ENCODE peak calls at places on chromosomes 3 and 15, in five cellular contexts. Q is upper lobe of right lung, J is ovary, H is PC-3, Z is tibial nerve. D is an unnamed sample.

GRCh38 chr15:55108858-55109518 is 87.8 kb downstream of the RSL24D1 start:
- DNase-seq in Q (peak), J (peak), H (peak), Z (peak), D (peak)

GRCh38 chr3:81218023-81218422 is 543.4 kb downstream of the GBE1 start:
- DNase-seq in Q (no peak), J (no peak), H (peak), Z (no peak), D (no peak)

GRCh38 chr3:133444071-133444774 is 44.4 kb downstream of the BFSP2 start:
- DNase-seq in Q (no peak), J (no peak), H (peak), Z (no peak), D (no peak)

GRCh38 chr3:192847918-192848317 is 69.7 kb downstream of the MB21D2 start:
- DNase-seq in Q (no peak), J (no peak), H (no peak), Z (no peak), D (no peak)

GRCh38 chr3:102104093-102104492 is 254.8 kb downstream of the NFKBIZ start:
- DNase-seq in Q (no peak), J (no peak), H (no peak), Z (no peak), D (no peak)

GRCh38 chr3:4674216-4674615 is 181.1 kb downstream of the ITPR1 start:
- DNase-seq in Q (no peak), J (no peak), H (no peak), Z (no peak), D (no peak)

GRCh38 chr15:92711457-92711831 is 55.9 kb upstream of the FAM174B start:
- DNase-seq in Q (peak), J (no peak), H (no peak), Z (no peak), D (no peak)

GRCh38 chr3:123031051-123031450 is 3.5 kb upstream of the SEMA5B start:
- DNase-seq in Q (no peak), J (no peak), H (no peak), Z (no peak), D (no peak)

GRCh38 chr3:87167634-87168456 is 59.3 kb upstream of the CHMP2B start:
- DNase-seq in Q (no peak), J (no peak), H (peak), Z (peak), D (no peak)

GRCh38 chr3:17088602-17089313 is 204.0 kb downstream of the PLCL2 start:
- DNase-seq in Q (no peak), J (no peak), H (no peak), Z (no peak), D (no peak)

GRCh38 chr15:100913961-100914360 is 5.2 kb upstream of the LRRK1 start:
- DNase-seq in Q (no peak), J (no peak), H (peak), Z (no peak), D (no peak)

GRCh38 chr15:57436166-57436565 is 59.9 kb downstream of the CGNL1 start:
- DNase-seq in Q (no peak), J (no peak), H (no peak), Z (no peak), D (no peak)

GRCh38 chr15:90101130-90101968 is 919 bp downstream of the IDH2 start:
- DNase-seq in Q (peak), J (peak), H (no peak), Z (peak), D (peak)

GRCh38 chr15:88697276-88697675 is 58.5 kb downstream of the ISG20 start:
- DNase-seq in Q (no peak), J (no peak), H (no peak), Z (no peak), D (no peak)

GRCh38 chr3:13416002-13416793 is 3.9 kb downstream of the NUP210 start:
- DNase-seq in Q (no peak), J (no peak), H (no peak), Z (no peak), D (no peak)

GRCh38 chr15:79736435-79737000 is 160.3 kb downstream of the MTHFS start:
- DNase-seq in Q (no peak), J (no peak), H (no peak), Z (no peak), D (no peak)

GRCh38 chr15:95957854-95958253 is 372.6 kb upstream of the NR2F2 start:
- DNase-seq in Q (no peak), J (no peak), H (no peak), Z (no peak), D (no peak)

GRCh38 chr3:169660709-169661566 is 2.6 kb downstream of the MECOM start:
- DNase-seq in Q (no peak), J (no peak), H (no peak), Z (no peak), D (no peak)

GRCh38 chr3:24232784-24233183 is 261.9 kb downstream of the THRB start:
- DNase-seq in Q (no peak), J (no peak), H (no peak), Z (no peak), D (no peak)

GRCh38 chr15:34001536-34001935 is 33.2 kb downstream of the CHRM5 start:
- DNase-seq in Q (no peak), J (no peak), H (peak), Z (no peak), D (no peak)

GRCh38 chr3:135865085-135865484 is 100.4 kb upstream of the PPP2R3A start:
- DNase-seq in Q (no peak), J (no peak), H (no peak), Z (no peak), D (no peak)

GRCh38 chr3:11582123-11582968 is 61.4 kb downstream of the VGLL4 start:
- DNase-seq in Q (no peak), J (peak), H (no peak), Z (peak), D (peak)

GRCh38 chr3:160331127-160331937 is 67.7 kb downstream of the IFT80 start:
- DNase-seq in Q (no peak), J (no peak), H (peak), Z (no peak), D (no peak)

GRCh38 chr3:128468285-128468790 is 1.6 kb upstream of the DNAJB8 start:
- DNase-seq in Q (no peak), J (no peak), H (no peak), Z (no peak), D (no peak)

GRCh38 chr3:170189396-170190256 is 8.1 kb upstream of the PHC3 start:
- DNase-seq in Q (no peak), J (no peak), H (no peak), Z (no peak), D (no peak)

GRCh38 chr3:73719413-73719831 is 94.7 kb upstream of the PDZRN3 start:
- DNase-seq in Q (no peak), J (no peak), H (no peak), Z (peak), D (no peak)

GRCh38 chr3:98556164-98557130 is 24.7 kb downstream of the GPR15 start:
- DNase-seq in Q (no peak), J (no peak), H (no peak), Z (no peak), D (no peak)

GRCh38 chr3:194396897-194397756 is 1.9 kb downstream of the GP5 start:
- DNase-seq in Q (peak), J (peak), H (no peak), Z (no peak), D (no peak)

GRCh38 chr15:75335313-75335704 is 554 bp upstream of the COMMD4 start:
- DNase-seq in Q (no peak), J (no peak), H (peak), Z (no peak), D (no peak)

GRCh38 chr3:4866841-4867240 is 112.4 kb upstream of the BHLHE40 start:
- DNase-seq in Q (no peak), J (no peak), H (peak), Z (no peak), D (no peak)

GRCh38 chr15:36951747-36952247 is 148.6 kb downstream of the MEIS2 start:
- DNase-seq in Q (no peak), J (no peak), H (peak), Z (no peak), D (no peak)

DNA sequence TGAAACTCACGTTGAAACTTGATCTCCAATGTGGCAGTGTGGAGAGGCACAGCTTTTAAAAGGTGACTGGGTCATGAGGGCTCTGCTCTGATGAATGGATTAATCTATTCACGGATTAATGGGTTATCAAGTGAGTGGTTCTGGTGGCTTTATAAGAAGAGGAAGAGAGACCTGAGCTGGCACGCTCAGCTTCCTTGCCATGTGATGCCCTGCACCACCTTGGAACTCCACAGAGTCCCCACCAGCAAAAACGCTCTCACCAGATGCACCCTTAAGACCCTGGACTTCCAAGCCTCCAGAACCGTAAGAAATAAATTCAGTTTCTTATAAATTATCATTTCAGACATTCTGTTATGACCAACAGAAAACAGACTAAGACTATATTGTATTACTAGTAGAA is 2.6 kb downstream of the PPP1R2 start:
- DNase-seq in Q (no peak), J (no peak), H (no peak), Z (no peak), D (no peak)
- H3K4me3 ChIP-seq in Q (peak), J (no peak), H (peak), Z (no peak), D (peak)

GRCh38 chr15:62549345-62549970 is 384.4 kb upstream of the C2CD4B start:
- DNase-seq in Q (no peak), J (no peak), H (peak), Z (no peak), D (no peak)
- TF ChIP-seq CTCF in Q (peak), J (no peak), H (peak), Z (no peak), D (peak)

DNA sequence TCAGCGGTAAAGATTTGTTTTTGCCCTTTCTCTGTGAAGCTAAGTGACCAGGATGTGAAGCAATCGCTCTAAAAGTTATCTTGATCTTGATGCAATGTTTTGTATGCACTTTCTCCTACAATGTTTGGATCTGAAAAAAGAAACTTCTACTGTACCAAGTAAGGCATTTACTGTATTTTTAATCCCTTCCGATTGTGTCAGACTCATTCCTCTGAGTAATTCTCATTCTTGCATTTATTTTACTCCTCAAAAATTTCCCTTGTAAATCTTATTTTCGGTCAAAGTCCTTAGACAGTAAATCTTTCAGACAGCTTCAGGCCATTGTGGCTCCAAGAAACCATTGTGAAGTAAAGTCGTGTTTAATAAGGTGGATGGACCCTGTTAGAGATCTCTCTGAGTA is 141.9 kb downstream of the TP63 start:
- DNase-seq in Q (no peak), J (no peak), H (peak), Z (no peak), D (no peak)
- H3K4me3 ChIP-seq in Q (no peak), J (no peak), H (no peak), Z (no peak), D (no peak)

DNA sequence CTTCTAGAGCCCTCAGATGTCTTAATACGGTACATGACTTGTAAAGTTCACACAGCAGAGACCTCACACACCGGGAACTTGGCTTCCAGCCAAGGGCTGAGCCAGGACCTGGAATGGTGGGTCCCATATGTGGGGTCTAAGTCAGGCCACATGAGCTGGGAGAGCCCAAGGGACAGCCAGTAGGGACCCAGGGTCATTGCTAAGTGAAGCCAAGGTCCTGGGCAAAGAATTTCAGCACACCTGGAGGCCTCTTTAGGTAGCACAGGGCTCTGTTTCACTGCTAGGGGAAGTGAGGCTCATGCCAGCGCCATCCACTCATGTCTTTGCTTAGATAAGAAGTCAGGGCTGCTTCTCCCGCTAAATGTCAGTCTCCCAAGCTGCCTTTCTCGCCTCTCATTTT is 116.5 kb upstream of the TLE3 start:
- DNase-seq in Q (no peak), J (no peak), H (no peak), Z (no peak), D (no peak)
- TF ChIP-seq CTCF in Q (no peak), J (no peak), H (no peak), Z (no peak), D (no peak)

DNA sequence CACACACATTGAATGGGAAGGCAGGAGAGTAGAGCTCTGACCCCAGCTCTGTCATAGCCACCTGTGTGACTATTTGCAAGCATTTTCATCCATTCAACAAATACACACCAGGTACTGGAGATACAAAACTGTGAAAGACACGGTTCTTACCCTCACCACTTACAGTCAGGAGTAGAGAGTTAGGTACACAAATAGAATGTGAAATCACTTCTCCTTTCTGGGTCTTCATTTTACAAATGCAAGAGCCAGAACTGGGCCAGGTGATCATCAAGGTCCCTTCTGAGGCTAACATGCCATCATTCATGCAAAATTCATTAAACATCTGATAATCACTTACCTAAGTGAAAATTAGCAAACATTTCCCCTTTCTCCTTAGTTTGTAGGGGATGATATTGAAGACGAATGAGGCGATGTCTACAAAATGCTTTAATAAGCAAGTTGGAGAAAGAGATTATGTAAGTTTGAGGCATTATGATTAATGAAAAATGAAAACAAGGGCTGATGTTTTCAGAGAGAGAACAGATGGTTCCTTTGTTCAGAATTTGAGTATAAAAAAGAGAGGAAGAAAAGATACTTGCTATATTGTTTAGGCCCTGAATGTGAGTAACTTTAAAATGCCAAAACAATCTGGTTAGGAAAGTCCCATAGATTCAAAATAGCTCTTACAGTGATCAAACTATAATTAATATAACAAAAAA is 88.6 kb downstream of the LPP start:
- DNase-seq in Q (no peak), J (no peak), H (no peak), Z (no peak), D (no peak)
- H3K4me3 ChIP-seq in Q (no peak), J (no peak), H (no peak), Z (no peak), D (no peak)

DNA sequence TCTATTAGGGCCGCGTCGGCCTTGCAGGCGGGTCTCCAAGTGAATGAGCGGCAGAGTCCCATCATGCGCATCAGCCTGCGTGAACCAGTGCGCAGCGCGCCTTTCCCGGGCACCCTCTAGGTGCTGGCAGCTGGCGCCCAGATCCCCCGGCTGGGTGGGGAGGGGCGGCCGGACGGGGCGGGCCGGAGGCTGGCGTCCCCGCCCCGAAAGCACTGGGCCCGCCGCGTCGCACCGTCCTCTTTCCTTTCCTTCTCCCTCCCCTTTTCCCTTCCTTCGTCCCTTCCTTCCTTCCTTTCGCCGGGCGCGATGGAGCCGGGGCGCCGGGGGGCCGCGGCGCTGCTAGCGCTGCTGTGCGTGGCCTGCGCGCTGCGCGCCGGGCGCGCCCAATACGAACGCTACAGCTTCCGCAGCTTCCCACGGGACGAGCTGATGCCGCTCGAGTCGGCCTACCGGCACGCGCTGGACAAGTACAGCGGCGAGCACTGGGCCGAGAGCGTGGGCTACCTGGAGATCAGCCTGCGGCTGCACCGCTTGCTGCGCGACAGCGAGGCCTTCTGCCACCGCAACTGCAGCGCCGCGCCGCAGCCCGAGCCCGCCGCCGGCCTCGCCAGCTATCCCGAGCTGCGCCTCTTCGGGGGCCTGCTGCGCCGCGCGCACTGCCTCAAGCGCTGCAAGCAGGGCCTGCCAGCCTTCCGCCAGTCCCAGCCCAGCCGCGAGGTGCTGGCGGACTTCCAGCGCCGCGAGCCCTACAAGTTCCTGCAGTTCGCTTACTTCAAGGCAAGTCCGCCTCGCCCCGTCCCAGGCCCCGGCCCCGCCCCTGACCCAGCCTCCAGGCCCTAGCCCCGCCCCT is at the start of gene CRTAP:
- DNase-seq in Q (peak), J (peak), H (peak), Z (peak), D (peak)
- TF ChIP-seq CTCF in Q (no peak), J (no peak), H (no peak), Z (no peak), D (peak)

GRCh38 chr3:124799676-124800075 is 69.4 kb downstream of the UMPS start:
- DNase-seq in Q (no peak), J (no peak), H (no peak), Z (no peak), D (no peak)
- H3K4me3 ChIP-seq in Q (no peak), J (no peak), H (no peak), Z (no peak), D (no peak)

DNA sequence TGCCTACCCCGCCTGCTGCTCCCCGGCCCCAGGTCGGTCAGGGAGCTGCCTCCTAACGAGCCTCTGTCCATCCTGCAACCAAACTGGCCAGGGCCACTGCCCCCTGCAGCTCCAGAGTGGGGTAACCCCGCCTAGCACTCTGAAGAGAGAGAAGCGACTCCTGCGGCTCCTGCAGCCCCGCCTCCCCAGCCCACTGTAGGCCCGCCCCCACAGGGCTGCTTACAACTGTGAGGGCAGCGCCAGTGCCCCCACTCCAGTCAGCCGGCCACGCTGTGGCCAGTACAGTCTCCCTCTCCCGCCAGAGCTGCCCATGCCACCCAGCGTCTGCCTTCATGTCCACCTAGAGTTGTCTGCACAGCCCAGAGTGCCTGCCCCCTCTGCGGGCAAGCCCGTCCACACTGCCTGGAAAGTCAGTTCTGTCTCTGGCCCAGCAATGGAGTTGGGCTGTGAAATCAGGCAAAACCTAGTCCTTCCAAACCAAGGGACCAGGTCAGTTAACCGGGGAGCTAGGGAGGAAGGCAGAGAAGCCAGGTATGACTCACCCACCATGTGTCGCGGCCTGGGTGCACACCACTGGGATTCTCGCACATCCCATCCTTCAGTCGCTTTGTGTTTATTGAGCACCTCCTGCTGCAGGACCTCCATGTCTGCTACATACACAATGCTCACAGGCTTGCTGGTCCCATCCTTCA is 2.4 kb downstream of the UCN2 start:
- DNase-seq in Q (peak), J (peak), H (no peak), Z (no peak), D (peak)
- TF ChIP-seq CTCF in Q (peak), J (no peak), H (no peak), Z (peak), D (peak)

GRCh38 chr3:27714101-27714526 is 8.0 kb downstream of the EOMES start:
- DNase-seq in Q (no peak), J (no peak), H (no peak), Z (no peak), D (no peak)
- H3K4me3 ChIP-seq in Q (peak), J (peak), H (peak), Z (peak), D (peak)